ENCODE peak calls at places on chromosomes 2 and 18, in five cellular contexts. One of them, this sample, is unnamed.

GRCh38 chr18:34023471-34023870 is 201.2 kb downstream of the NOL4 start:
- DNase-seq in H9: peak; percentile 46
- DNase-seq in H1: peak; percentile 3
- DNase-seq in mesenchymal stem cell: peak; percentile 3
- DNase-seq in IMR-90: peak; percentile 4
- DNase-seq in this sample: peak; percentile 1

GRCh38 chr2:10252202-10252601 is 50.5 kb upstream of the HPCAL1 start:
- DNase-seq in H9: no peak
- DNase-seq in H1: no peak
- DNase-seq in mesenchymal stem cell: no peak
- DNase-seq in IMR-90: no peak
- DNase-seq in this sample: no peak

GRCh38 chr18:77911973-77912372 is 662.3 kb downstream of the GALR1 start:
- DNase-seq in H9: no peak
- DNase-seq in H1: no peak
- DNase-seq in mesenchymal stem cell: no peak
- DNase-seq in IMR-90: no peak
- DNase-seq in this sample: no peak

GRCh38 chr2:150542692-150543091 is 55.2 kb upstream of the RND3 start:
- DNase-seq in H9: no peak
- DNase-seq in H1: no peak
- DNase-seq in mesenchymal stem cell: no peak
- DNase-seq in IMR-90: no peak
- DNase-seq in this sample: no peak

GRCh38 chr2:60958361-60958760 is 59.2 kb upstream of the PEX13 start:
- DNase-seq in H9: no peak
- DNase-seq in H1: no peak
- DNase-seq in mesenchymal stem cell: no peak
- DNase-seq in IMR-90: peak; percentile 71
- DNase-seq in this sample: no peak

GRCh38 chr2:104812281-104812680 is 41.6 kb upstream of the POU3F3 start:
- DNase-seq in H9: no peak
- DNase-seq in H1: no peak
- DNase-seq in mesenchymal stem cell: no peak
- DNase-seq in IMR-90: no peak
- DNase-seq in this sample: no peak

GRCh38 chr2:178193496-178193822 is 853 bp upstream of the OSBPL6 start:
- DNase-seq in H9: no peak
- DNase-seq in H1: no peak
- DNase-seq in mesenchymal stem cell: no peak
- DNase-seq in IMR-90: peak; percentile 4
- DNase-seq in this sample: no peak

GRCh38 chr2:144695661-144696060 is 175.7 kb upstream of the ZEB2 start:
- DNase-seq in H9: no peak
- DNase-seq in H1: no peak
- DNase-seq in mesenchymal stem cell: no peak
- DNase-seq in IMR-90: no peak
- DNase-seq in this sample: no peak

GRCh38 chr2:219125225-219125885 is 35.3 kb downstream of the NHEJ1 start:
- DNase-seq in H9: no peak
- DNase-seq in H1: no peak
- DNase-seq in mesenchymal stem cell: peak; percentile 91
- DNase-seq in IMR-90: peak; percentile 88
- DNase-seq in this sample: no peak

GRCh38 chr2:217801115-217801531 is 201.7 kb downstream of the TNS1 start:
- DNase-seq in H9: no peak
- DNase-seq in H1: no peak
- DNase-seq in mesenchymal stem cell: no peak
- DNase-seq in IMR-90: no peak
- DNase-seq in this sample: no peak

GRCh38 chr2:168482245-168482644 is 26.2 kb downstream of the CERS6 start:
- DNase-seq in H9: no peak
- DNase-seq in H1: no peak
- DNase-seq in mesenchymal stem cell: no peak
- DNase-seq in IMR-90: no peak
- DNase-seq in this sample: no peak

GRCh38 chr2:136844546-136844945 is 79.2 kb downstream of the THSD7B start:
- DNase-seq in H9: no peak
- DNase-seq in H1: no peak
- DNase-seq in mesenchymal stem cell: no peak
- DNase-seq in IMR-90: no peak
- DNase-seq in this sample: no peak

GRCh38 chr2:177606636-177607035 is 214.1 kb downstream of the AGPS start:
- DNase-seq in H9: no peak
- DNase-seq in H1: no peak
- DNase-seq in mesenchymal stem cell: peak; percentile 25
- DNase-seq in IMR-90: peak; percentile 51
- DNase-seq in this sample: no peak

GRCh38 chr2:176464886-176465564 is 195.8 kb downstream of the MTX2 start:
- DNase-seq in H9: no peak
- DNase-seq in H1: no peak
- DNase-seq in mesenchymal stem cell: no peak
- DNase-seq in IMR-90: no peak
- DNase-seq in this sample: no peak

GRCh38 chr18:45164551-45164950 is 450.7 kb upstream of the SLC14A2 start:
- DNase-seq in H9: no peak
- DNase-seq in H1: no peak
- DNase-seq in mesenchymal stem cell: no peak
- DNase-seq in IMR-90: no peak
- DNase-seq in this sample: no peak

GRCh38 chr2:119431155-119431975 is at the start of gene TMEM37:
- DNase-seq in H9: peak; percentile 88
- DNase-seq in H1: peak; percentile 50
- DNase-seq in mesenchymal stem cell: peak; percentile 79
- DNase-seq in IMR-90: peak; percentile 15
- DNase-seq in this sample: peak; percentile 80

GRCh38 chr2:120820885-120821279 is 85.2 kb downstream of the GLI2 start:
- DNase-seq in H9: no peak
- DNase-seq in H1: no peak
- DNase-seq in mesenchymal stem cell: peak; percentile 68
- DNase-seq in IMR-90: peak; percentile 84
- DNase-seq in this sample: no peak

GRCh38 chr2:172931256-172931894 is 144.3 kb upstream of the MAP3K20 start:
- DNase-seq in H9: no peak
- DNase-seq in H1: no peak
- DNase-seq in mesenchymal stem cell: peak; percentile 67
- DNase-seq in IMR-90: peak; percentile 75
- DNase-seq in this sample: peak; percentile 44

GRCh38 chr2:26352892-26353291 is 6.3 kb upstream of the ADGRF3 start:
- DNase-seq in H9: no peak
- DNase-seq in H1: no peak
- DNase-seq in mesenchymal stem cell: peak; percentile 27
- DNase-seq in IMR-90: peak; percentile 58
- DNase-seq in this sample: no peak

GRCh38 chr2:20291106-20291564 is 59.5 kb downstream of the PUM2 start:
- DNase-seq in H9: peak; percentile 83
- DNase-seq in H1: peak; percentile 43
- DNase-seq in mesenchymal stem cell: peak; percentile 87
- DNase-seq in IMR-90: peak; percentile 82
- DNase-seq in this sample: peak; percentile 55

GRCh38 chr2:23594079-23594494 is 209.1 kb downstream of the KLHL29 start:
- DNase-seq in H9: no peak
- DNase-seq in H1: no peak
- DNase-seq in mesenchymal stem cell: no peak
- DNase-seq in IMR-90: no peak
- DNase-seq in this sample: no peak

GRCh38 chr2:63827749-63828148 is 13.9 kb upstream of the UGP2 start:
- DNase-seq in H9: no peak
- DNase-seq in H1: no peak
- DNase-seq in mesenchymal stem cell: peak; percentile 68
- DNase-seq in IMR-90: peak; percentile 88
- DNase-seq in this sample: no peak

GRCh38 chr18:74990563-74991081 is 218.3 kb downstream of the PTGR3 start:
- DNase-seq in H9: no peak
- DNase-seq in H1: no peak
- DNase-seq in mesenchymal stem cell: no peak
- DNase-seq in IMR-90: peak; percentile 6
- DNase-seq in this sample: no peak

GRCh38 chr18:29501952-29502351 is 1325.0 kb upstream of the CDH2 start:
- DNase-seq in H9: no peak
- DNase-seq in H1: no peak
- DNase-seq in mesenchymal stem cell: peak; percentile 58
- DNase-seq in IMR-90: peak; percentile 87
- DNase-seq in this sample: no peak

GRCh38 chr2:85718885-85719487 is 24.8 kb downstream of the GNLY start:
- DNase-seq in H9: no peak
- DNase-seq in H1: no peak
- DNase-seq in mesenchymal stem cell: no peak
- DNase-seq in IMR-90: no peak
- DNase-seq in this sample: no peak

GRCh38 chr18:44320619-44321460 is 359.8 kb upstream of the SETBP1 start:
- DNase-seq in H9: peak; percentile 46
- DNase-seq in H1: no peak
- DNase-seq in mesenchymal stem cell: no peak
- DNase-seq in IMR-90: no peak
- DNase-seq in this sample: no peak

GRCh38 chr2:119064567-119064966 is 94.0 kb downstream of the C1QL2 start:
- DNase-seq in H9: no peak
- DNase-seq in H1: no peak
- DNase-seq in mesenchymal stem cell: no peak
- DNase-seq in IMR-90: no peak
- DNase-seq in this sample: no peak

GRCh38 chr2:1848599-1848995 is 104.3 kb upstream of the PXDN start:
- DNase-seq in H9: no peak
- DNase-seq in H1: no peak
- DNase-seq in mesenchymal stem cell: no peak
- DNase-seq in IMR-90: no peak
- DNase-seq in this sample: no peak

GRCh38 chr2:11243512-11243911 is 88.2 kb downstream of the SLC66A3 start:
- DNase-seq in H9: no peak
- DNase-seq in H1: no peak
- DNase-seq in mesenchymal stem cell: no peak
- DNase-seq in IMR-90: no peak
- DNase-seq in this sample: no peak

GRCh38 chr2:160269365-160269764 is 69.3 kb upstream of the ITGB6 start:
- DNase-seq in H9: no peak
- DNase-seq in H1: no peak
- DNase-seq in mesenchymal stem cell: no peak
- DNase-seq in IMR-90: no peak
- DNase-seq in this sample: no peak

GRCh38 chr18:79260510-79260909 is 135.2 kb upstream of the NFATC1 start:
- DNase-seq in H9: no peak
- DNase-seq in H1: no peak
- DNase-seq in mesenchymal stem cell: no peak
- DNase-seq in IMR-90: no peak
- DNase-seq in this sample: no peak

GRCh38 chr2:180405520-180405919 is 398.4 kb upstream of the CWC22 start:
- DNase-seq in H9: no peak
- DNase-seq in H1: no peak
- DNase-seq in mesenchymal stem cell: no peak
- DNase-seq in IMR-90: no peak
- DNase-seq in this sample: no peak

GRCh38 chr2:61014805-61015204 is 2.7 kb upstream of the PEX13 start:
- DNase-seq in H9: no peak
- DNase-seq in H1: no peak
- DNase-seq in mesenchymal stem cell: no peak
- DNase-seq in IMR-90: no peak
- DNase-seq in this sample: no peak

GRCh38 chr2:176638167-176639015 is 369.1 kb downstream of the MTX2 start:
- DNase-seq in H9: peak; percentile 57
- DNase-seq in H1: no peak
- DNase-seq in mesenchymal stem cell: peak; percentile 46
- DNase-seq in IMR-90: peak; percentile 45
- DNase-seq in this sample: peak; percentile 48

GRCh38 chr2:62309081-62309464 is 113.2 kb downstream of the B3GNT2 start:
- DNase-seq in H9: no peak
- DNase-seq in H1: no peak
- DNase-seq in mesenchymal stem cell: no peak
- DNase-seq in IMR-90: no peak
- DNase-seq in this sample: no peak
- H2AFZ ChIP-seq in H9: no peak overlapping the region
- H2AFZ ChIP-seq in H1: peak overlapping the region; percentile 68
- H2AFZ ChIP-seq in mesenchymal stem cell: no peak overlapping the region
- H2AFZ ChIP-seq in IMR-90: no peak overlapping the region
- H2AFZ ChIP-seq in this sample: peak overlapping the region; percentile 12

DNA sequence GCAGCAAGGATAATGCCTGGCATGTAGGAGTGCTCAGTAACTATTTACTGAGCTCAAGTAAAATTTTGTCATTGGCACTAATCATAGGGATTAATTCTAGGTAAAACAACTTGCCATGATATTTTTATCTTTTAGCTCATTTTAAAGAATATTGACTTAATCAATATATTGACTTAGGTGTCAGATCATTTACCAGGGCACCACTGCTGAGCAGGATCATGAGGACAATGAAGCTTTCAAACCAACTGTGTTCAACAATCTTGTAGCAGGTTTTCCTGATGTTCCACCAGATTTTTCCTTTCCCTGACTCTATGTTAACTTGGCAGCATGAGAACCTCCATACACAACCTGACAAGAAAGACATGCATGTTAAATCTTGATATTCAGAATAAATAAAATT is 114.5 kb upstream of the SCN1A start:
- DNase-seq in H9: no peak
- DNase-seq in H1: no peak
- DNase-seq in mesenchymal stem cell: no peak
- DNase-seq in IMR-90: no peak
- DNase-seq in this sample: no peak
- H3K14ac ChIP-seq in H9: no peak overlapping the region
- H3K14ac ChIP-seq in H1: no peak overlapping the region
- H3K14ac ChIP-seq in mesenchymal stem cell: no peak overlapping the region
- H3K14ac ChIP-seq in IMR-90: no peak overlapping the region
- H3K14ac ChIP-seq in this sample: no peak overlapping the region

GRCh38 chr2:184201246-184201645 is 397.1 kb upstream of the ZNF804A start:
- DNase-seq in H9: no peak
- DNase-seq in H1: no peak
- DNase-seq in mesenchymal stem cell: no peak
- DNase-seq in IMR-90: no peak
- DNase-seq in this sample: no peak
- H2BK15ac ChIP-seq in H9: no peak overlapping the region
- H2BK15ac ChIP-seq in H1: no peak overlapping the region
- H2BK15ac ChIP-seq in mesenchymal stem cell: no peak overlapping the region
- H2BK15ac ChIP-seq in IMR-90: no peak overlapping the region
- H2BK15ac ChIP-seq in this sample: no peak overlapping the region

DNA sequence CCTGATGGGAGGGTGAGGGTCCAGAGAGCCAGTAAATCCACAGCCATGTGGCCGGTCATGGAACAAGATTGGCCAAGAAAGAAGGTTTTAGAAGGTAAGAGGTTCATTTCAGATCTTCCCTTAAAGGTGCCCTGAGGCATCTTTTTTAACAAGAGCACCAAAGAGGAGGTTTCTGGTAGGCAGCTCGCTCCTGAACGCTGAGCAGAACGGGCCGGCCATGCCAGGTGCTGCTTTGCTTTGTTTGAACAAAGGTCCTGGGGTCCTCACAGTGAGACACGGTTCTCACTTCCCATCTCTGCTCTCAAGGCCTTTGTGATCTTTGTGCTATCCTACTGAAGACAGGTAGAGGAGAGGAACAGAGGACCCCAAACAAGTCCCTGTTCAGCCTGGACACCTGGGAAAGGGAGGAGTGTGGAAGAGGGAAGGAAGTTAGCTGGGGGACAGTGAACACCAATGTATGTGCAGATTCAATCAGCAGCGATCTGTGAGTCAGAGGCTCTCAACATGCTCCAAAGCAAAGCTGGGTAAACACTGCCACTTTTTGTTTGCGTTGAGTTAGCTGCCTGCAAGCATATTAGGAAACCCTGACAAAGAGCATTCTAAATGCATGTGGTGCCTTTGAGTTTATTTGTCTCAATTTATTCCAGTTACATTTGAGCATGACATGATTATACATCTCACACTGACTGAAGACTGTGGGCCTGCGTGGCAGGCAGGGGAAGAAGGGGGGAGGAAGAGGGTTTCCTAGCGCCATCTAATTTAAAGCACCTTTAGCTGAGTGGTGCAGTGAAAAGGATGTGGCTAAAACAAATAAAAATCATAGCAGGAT is 102.4 kb downstream of the ASB1 start:
- DNase-seq in H9: no peak
- DNase-seq in H1: no peak
- DNase-seq in mesenchymal stem cell: peak; percentile 67
- DNase-seq in IMR-90: peak; percentile 82
- DNase-seq in this sample: no peak
- H2AFZ ChIP-seq in H9: no peak overlapping the region
- H2AFZ ChIP-seq in H1: no peak overlapping the region
- H2AFZ ChIP-seq in mesenchymal stem cell: no peak overlapping the region
- H2AFZ ChIP-seq in IMR-90: no peak overlapping the region
- H2AFZ ChIP-seq in this sample: no peak overlapping the region